ENCODE peak calls at places on chromosomes 1 and 21, in four cellular contexts. O, H, S and Y are unnamed samples.
A peak's percentile ranks its signal among the peaks of the same experiment; 100 is the strongest.

GRCh38 chr1:219085082-219085481 is 88.6 kb upstream of the LYPLAL1 start:
- DNase-seq in O (no peak), H (no peak), S (no peak), Y (no peak)

GRCh38 chr1:158354255-158354654 is 561 bp downstream of the CD1E start:
- DNase-seq in O (no peak), H (no peak), S (no peak), Y (no peak)

GRCh38 chr1:111654839-111655238 is 35.2 kb downstream of the RAP1A start:
- DNase-seq in O (no peak), H (no peak), S (no peak), Y (no peak)

GRCh38 chr1:190129367-190129766 is 348.3 kb downstream of the BRINP3 start:
- DNase-seq in O (no peak), H (no peak), S (no peak), Y (no peak)

GRCh38 chr1:200043330-200043668 is 15.8 kb downstream of the NR5A2 start:
- DNase-seq in O (no peak), H (no peak), S (no peak), Y (no peak)

GRCh38 chr1:116737855-116738318 is 16.3 kb upstream of the CD2 start:
- DNase-seq in O (no peak), H (peak; percentile 13), S (no peak), Y (no peak)

GRCh38 chr1:26961826-26962225 is 1.6 kb upstream of the KDF1 start:
- DNase-seq in O (no peak), H (no peak), S (no peak), Y (no peak)

GRCh38 chr1:84268346-84268745 is 33.2 kb upstream of the SAMD13 start:
- DNase-seq in O (no peak), H (no peak), S (no peak), Y (no peak)

GRCh38 chr1:47424336-47424982 is 8.4 kb downstream of the FOXE3 start:
- DNase-seq in O (no peak), H (no peak), S (no peak), Y (no peak)

GRCh38 chr1:6208723-6209660 is 3.1 kb downstream of the RNF207 start:
- DNase-seq in O (no peak), H (peak; percentile 77), S (peak; percentile 58), Y (peak; percentile 84)

GRCh38 chr1:172818841-172819527 is 160.1 kb downstream of the FASLG start:
- DNase-seq in O (no peak), H (no peak), S (no peak), Y (no peak)

GRCh38 chr1:91697322-91698260 is 188.4 kb downstream of the TGFBR3 start:
- DNase-seq in O (no peak), H (no peak), S (no peak), Y (no peak)

GRCh38 chr1:168767885-168768584 is 39.0 kb upstream of the DPT start:
- DNase-seq in O (peak; percentile 62), H (no peak), S (peak; percentile 56), Y (peak; percentile 23)

GRCh38 chr1:52590275-52590674 is 11.9 kb upstream of the GPX7 start:
- DNase-seq in O (no peak), H (no peak), S (no peak), Y (no peak)
- H3K27ac ChIP-seq in O (no peak overlapping the region), H (no peak overlapping the region), S (no peak overlapping the region), Y (no peak overlapping the region)

DNA sequence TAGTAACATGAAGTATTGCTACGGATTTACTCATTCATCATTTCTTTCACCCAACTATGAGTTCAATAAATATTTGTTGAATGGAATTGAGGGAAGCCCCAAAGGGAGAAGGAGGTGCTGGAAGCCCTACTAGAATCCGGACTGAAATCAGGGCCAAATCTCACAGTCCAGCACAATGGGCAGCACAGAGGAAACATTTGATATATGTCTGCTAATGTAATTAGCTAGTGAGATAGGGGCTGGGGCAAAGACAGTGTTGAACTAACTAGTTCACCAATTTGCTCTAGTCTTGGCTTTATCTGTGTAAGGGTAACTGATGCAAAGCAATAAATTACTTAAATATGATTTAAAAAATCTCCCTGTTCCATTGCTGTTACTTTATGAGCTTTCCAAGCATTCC is 26.1 kb upstream of the SLC30A1 start:
- DNase-seq in O (no peak), H (no peak), S (no peak), Y (no peak)
- H3K27ac ChIP-seq in O (no peak overlapping the region), H (no peak overlapping the region), S (no peak overlapping the region), Y (no peak overlapping the region)

GRCh38 chr21:45617021-45617930 is 26.2 kb upstream of the PCBP3 start:
- DNase-seq in O (no peak), H (no peak), S (peak; percentile 22), Y (no peak)
- H3K27ac ChIP-seq in O (no peak overlapping the region), H (no peak overlapping the region), S (no peak overlapping the region), Y (no peak overlapping the region)

GRCh38 chr1:41679994-41680393 is 195.5 kb upstream of the EDN2 start:
- DNase-seq in O (no peak), H (no peak), S (no peak), Y (no peak)
- H3K27ac ChIP-seq in O (no peak overlapping the region), H (no peak overlapping the region), S (no peak overlapping the region), Y (no peak overlapping the region)